ENCODE peak calls at places on chromosomes 7 and 10, in seven cellular contexts. J, G, K, N, Z, C and P are unnamed samples.
A peak's percentile ranks its signal among the peaks of the same experiment; 100 is the strongest.

GRCh38 chr7:101941481-101942383 is 124.3 kb downstream of the CUX1 start:
- DNase-seq in C (no peak), Z (no peak), G (no peak), J (no peak), K (peak; percentile 34), N (no peak), P (no peak)

GRCh38 chr10:74432841-74433594 is 282.0 kb downstream of the ADK start:
- DNase-seq in N (no peak), J (no peak), K (no peak), Z (no peak), G (no peak), C (no peak), P (no peak)

GRCh38 chr10:68565658-68566057 is 5.5 kb downstream of the TET1 start:
- DNase-seq in J (no peak), K (no peak), C (no peak), G (no peak), Z (no peak), N (no peak), P (no peak)

GRCh38 chr7:44284881-44285541 is 40.4 kb downstream of the CAMK2B start:
- DNase-seq in C (peak; percentile 25), J (peak; percentile 19), G (no peak), N (peak; percentile 6), Z (peak; percentile 59), K (peak; percentile 2), P (peak; percentile 63)

GRCh38 chr10:126939706-126940105 is 34.5 kb downstream of the DOCK1 start:
- DNase-seq in Z (no peak), N (no peak), G (no peak), K (no peak), C (peak; percentile 10), J (no peak), P (no peak)

GRCh38 chr7:23350466-23350865 is 51.3 kb downstream of the MALSU1 start:
- DNase-seq in G (no peak), K (no peak), J (no peak), C (no peak), Z (no peak), N (no peak), P (no peak)

GRCh38 chr10:78981970-78982281 is 86.8 kb upstream of the ZMIZ1 start:
- DNase-seq in Z (no peak), N (peak; percentile 71), J (no peak), G (no peak), K (peak; percentile 36), C (no peak), P (no peak)

GRCh38 chr10:101227765-101228681 is 1.2 kb downstream of the LBX1 start:
- DNase-seq in Z (no peak), K (no peak), C (no peak), N (no peak), J (no peak), G (no peak), P (no peak)

GRCh38 chr10:48608279-48608681 is 3.4 kb upstream of the ARHGAP22 start:
- DNase-seq in N (no peak), G (no peak), J (no peak), K (peak; percentile 63), C (no peak), Z (no peak), P (no peak)

GRCh38 chr7:106573738-106574137 is 87.2 kb downstream of the CCDC71L start:
- DNase-seq in K (no peak), N (no peak), J (no peak), Z (no peak), C (no peak), G (no peak), P (no peak)

GRCh38 chr7:106570948-106571418 is 90.0 kb downstream of the CCDC71L start:
- DNase-seq in G (no peak), N (no peak), K (no peak), C (no peak), Z (no peak), J (no peak), P (no peak)

GRCh38 chr7:106571563-106571962 is 89.4 kb downstream of the CCDC71L start:
- DNase-seq in K (no peak), G (no peak), Z (no peak), N (no peak), C (no peak), J (no peak), P (no peak)

GRCh38 chr7:106573125-106573663 is 87.8 kb downstream of the CCDC71L start:
- DNase-seq in N (no peak), C (no peak), Z (no peak), G (no peak), K (no peak), J (no peak), P (no peak)

DNA sequence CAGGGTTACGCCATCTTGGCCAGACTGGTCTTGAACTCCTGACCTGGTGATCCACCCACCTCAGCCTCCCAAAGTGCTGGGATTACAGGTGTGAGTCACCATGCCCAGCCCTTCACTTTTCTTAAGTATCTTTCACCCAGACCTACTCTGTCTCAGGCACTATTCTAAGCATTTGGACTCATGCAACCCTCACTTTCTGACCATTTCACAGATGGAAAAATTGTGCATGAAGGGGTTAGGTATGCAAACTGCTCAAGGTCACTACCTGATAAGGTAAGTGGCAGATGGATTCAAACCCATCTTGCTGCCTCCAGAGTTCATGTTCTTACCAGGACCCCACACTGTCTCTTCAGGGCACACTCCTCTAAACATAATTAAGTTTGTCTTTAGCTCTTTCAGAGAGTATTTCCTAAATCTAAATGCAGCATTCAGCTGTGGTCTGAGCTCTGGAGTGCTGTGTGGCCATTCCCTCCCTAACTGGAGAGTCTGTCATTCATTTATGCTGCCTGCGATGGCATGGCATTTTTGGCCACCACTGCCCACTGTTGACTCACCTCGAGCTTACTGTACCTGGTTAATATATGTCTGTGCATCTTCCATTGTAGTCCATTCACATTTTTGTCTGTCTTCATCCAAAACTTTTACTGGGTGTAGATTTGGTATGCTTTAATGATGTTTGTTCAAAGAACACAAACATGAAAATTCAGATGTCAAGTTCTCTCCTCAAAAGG is 88.4 kb downstream of the CCDC71L start:
- DNase-seq in N (no peak), K (no peak), G (no peak), Z (no peak), J (no peak), C (no peak), P (no peak)
- TF ChIP-seq CTCF in N (no peak), K (no peak), G (no peak), Z (no peak), J (no peak), C (no peak), P (no peak)

GRCh38 chr7:78134256-78134655 is 335.7 kb downstream of the PHTF2 start:
- DNase-seq in J (no peak), G (no peak), C (no peak), K (no peak), N (no peak), Z (no peak), P (no peak)
- TF ChIP-seq CTCF in J (no peak), G (peak; percentile 21), C (no peak), K (peak; percentile 51), N (no peak), Z (peak; percentile 51), P (peak; percentile 81)

DNA sequence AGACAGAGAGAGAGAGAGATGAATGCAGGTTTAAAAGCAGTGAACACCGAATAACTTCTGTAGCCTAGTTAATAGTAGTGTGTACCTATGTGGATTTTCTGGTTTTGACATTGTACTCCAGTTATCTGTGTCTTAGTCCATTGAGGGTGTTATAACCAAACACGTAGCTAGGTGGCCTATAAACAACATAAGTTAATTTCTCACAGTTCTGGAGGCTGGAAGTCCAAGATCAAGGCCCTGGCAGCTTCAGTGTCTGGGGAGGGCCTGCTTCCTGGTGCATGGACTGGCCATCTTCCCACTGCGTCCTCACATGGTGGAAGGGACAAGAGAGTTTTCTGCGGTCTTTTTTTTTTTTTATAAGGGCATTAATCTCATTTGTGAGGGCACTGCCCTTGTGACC is 23.5 kb downstream of the AOC1 start:
- DNase-seq in N (no peak), J (no peak), G (no peak), C (no peak), K (no peak), Z (no peak), P (no peak)
- TF ChIP-seq CTCF in N (no peak), J (no peak), G (no peak), C (no peak), K (no peak), Z (peak; percentile 10), P (no peak)

GRCh38 chr10:22436526-22436892 is 91.2 kb downstream of the SPAG6 start:
- DNase-seq in G (no peak), N (no peak), Z (peak; percentile 86), J (no peak), C (no peak), K (no peak), P (no peak)

GRCh38 chr10:22437620-22438588 is 92.6 kb downstream of the SPAG6 start:
- DNase-seq in K (peak; percentile 10), G (no peak), N (no peak), C (no peak), Z (no peak), J (no peak), P (no peak)

GRCh38 chr10:22435650-22436049 is 90.4 kb downstream of the SPAG6 start:
- DNase-seq in Z (no peak), J (no peak), N (no peak), C (no peak), G (peak; percentile 17), K (no peak), P (no peak)

GRCh38 chr10:22438714-22439113 is 93.4 kb downstream of the SPAG6 start:
- DNase-seq in C (no peak), K (no peak), Z (no peak), N (no peak), J (no peak), G (no peak), P (no peak)

DNA sequence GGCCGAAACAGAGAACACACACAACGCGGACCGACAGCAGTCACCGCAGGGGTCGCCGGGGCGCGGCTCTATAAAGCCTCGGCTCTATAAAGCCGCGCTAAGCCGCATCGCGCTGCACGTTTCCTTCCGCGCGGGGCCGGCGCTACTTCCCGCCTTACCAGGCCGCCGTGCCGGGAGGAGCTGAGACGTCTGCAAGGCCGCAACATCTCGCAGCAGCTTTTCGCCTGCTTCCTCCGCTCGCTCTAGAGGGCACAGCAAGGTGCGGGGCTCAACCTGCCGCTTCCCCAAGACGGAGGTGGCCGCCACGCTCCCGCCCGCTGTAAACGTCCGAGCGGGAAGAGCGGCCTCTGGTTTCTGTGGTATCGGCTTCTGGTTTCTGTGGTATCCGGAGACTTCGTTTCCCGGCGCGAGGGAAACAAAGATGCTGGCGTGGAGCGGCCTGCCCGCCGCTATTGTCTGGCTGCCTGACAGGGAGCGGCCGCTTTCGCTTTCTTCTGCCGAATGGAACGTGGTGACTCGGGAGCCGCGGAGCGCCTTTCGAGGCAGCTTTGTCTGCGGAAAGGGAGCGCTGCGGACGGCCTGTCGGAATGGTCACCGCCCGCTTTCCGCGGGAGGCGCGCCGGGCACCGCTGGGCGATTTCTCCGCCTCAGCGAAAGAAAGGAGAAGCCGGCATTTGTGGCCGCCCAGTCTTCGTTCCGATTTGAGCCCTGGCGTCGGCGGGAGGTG is 91.8 kb downstream of the SPAG6 start:
- DNase-seq in Z (peak; percentile 97), K (peak; percentile 89), J (peak; percentile 90), N (peak; percentile 93), C (peak; percentile 87), G (peak; percentile 85), P (peak; percentile 92)
- TF ChIP-seq CTCF in Z (no peak), K (no peak), J (peak; percentile 11), N (no peak), C (peak; percentile 15), G (no peak), P (no peak)

DNA sequence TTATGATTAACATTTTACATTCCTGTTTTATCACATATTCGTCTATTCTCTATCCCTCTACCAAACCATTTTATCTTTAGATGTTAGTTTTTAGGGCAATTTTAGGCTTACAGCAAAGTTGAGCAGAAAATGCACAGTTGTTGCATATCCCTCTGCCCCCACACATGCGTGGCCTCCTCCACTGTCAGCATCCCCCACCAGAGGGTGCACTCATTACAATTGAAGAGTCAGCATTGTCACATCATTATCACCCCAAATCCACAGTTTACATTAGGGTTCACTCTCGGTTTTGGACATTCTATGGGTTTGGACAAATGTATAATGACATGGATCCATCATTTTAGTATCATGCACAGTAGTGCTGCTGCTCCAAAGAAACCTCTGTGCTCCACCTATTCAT is 86.4 kb downstream of the WDR37 start:
- DNase-seq in N (no peak), K (no peak), J (no peak), Z (no peak), C (no peak), G (no peak), P (no peak)
- TF ChIP-seq CTCF in N (no peak), K (peak; percentile 8), J (no peak), Z (peak; percentile 22), C (no peak), G (no peak), P (peak; percentile 58)